ENCODE peak calls at places on chromosomes 2 and 18, in five cellular contexts. X is NCI-H1436, E is activated T-cell treated with anti-CD3 and anti-CD28 coated beads for 1 hour, N is GM12878, M is RPMI7951. L is an unnamed sample.

GRCh38 chr18:58697131-58697530 is 25.9 kb downstream of the MALT1 start:
- DNase-seq in N (no peak), E (no peak), M (no peak), X (no peak), L (no peak)

GRCh38 chr18:48573632-48574293 is 34.9 kb downstream of the CTIF start:
- DNase-seq in M (no peak), X (no peak), N (no peak), E (no peak), L (peak)

GRCh38 chr18:23191952-23192662 is 56.8 kb downstream of the CABLES1 start:
- DNase-seq in E (no peak), M (peak), X (no peak), N (no peak), L (no peak)

GRCh38 chr2:145692971-145693478 is 1173.1 kb upstream of the ZEB2 start:
- DNase-seq in E (no peak), N (peak), M (peak), X (no peak), L (no peak)

GRCh38 chr2:27370816-27371620 is 602 bp downstream of the SNX17 start:
- DNase-seq in M (peak), N (peak), E (no peak), X (peak), L (peak)

GRCh38 chr2:241389697-241390096 is 33.6 kb downstream of the FARP2 start:
- DNase-seq in E (no peak), N (no peak), M (no peak), X (no peak), L (no peak)

GRCh38 chr2:60531638-60532216 is 21.7 kb downstream of the BCL11A start:
- DNase-seq in M (no peak), N (no peak), E (no peak), X (no peak), L (peak)

GRCh38 chr2:168456526-168457176 is 579 bp downstream of the CERS6 start:
- DNase-seq in M (peak), N (no peak), X (peak), E (peak), L (peak)

GRCh38 chr18:57585846-57586242 is 658 bp downstream of the FECH start:
- DNase-seq in X (no peak), N (no peak), M (no peak), E (no peak), L (peak)

GRCh38 chr18:50790956-50791355 is 28.9 kb downstream of the MRO start:
- DNase-seq in N (no peak), M (no peak), E (no peak), X (no peak), L (no peak)

GRCh38 chr2:189402932-189403331 is 38.3 kb upstream of the WDR75 start:
- DNase-seq in M (peak), E (no peak), N (no peak), X (no peak), L (no peak)

GRCh38 chr2:88027709-88028389 is 11.5 kb upstream of the RNU2-63P start:
- DNase-seq in M (no peak), E (no peak), N (no peak), X (no peak), L (no peak)

GRCh38 chr2:164151518-164151917 is 415.7 kb upstream of the FIGN start:
- DNase-seq in M (peak), E (no peak), X (no peak), N (no peak), L (no peak)

GRCh38 chr2:100818606-100819364 is 1.2 kb upstream of the NPAS2 start:
- DNase-seq in X (no peak), E (peak), M (peak), N (no peak), L (peak)

GRCh38 chr2:181658444-181658843 is 1.5 kb upstream of the CERKL start:
- DNase-seq in E (no peak), M (no peak), X (peak), N (no peak), L (peak)

GRCh38 chr2:129396980-129397599 is 582.4 kb upstream of the RAB6C start:
- DNase-seq in N (peak), E (no peak), M (peak), X (no peak), L (peak)

GRCh38 chr2:186486651-186487647 is 889 bp downstream of the ZC3H15 start:
- DNase-seq in E (no peak), N (no peak), M (peak), X (no peak), L (no peak)

GRCh38 chr2:239399404-239399999 is 1.3 kb downstream of the HDAC4 start:
- DNase-seq in N (no peak), M (peak), E (peak), X (no peak), L (no peak)

GRCh38 chr18:35088931-35089330 is 47.7 kb downstream of the MAPRE2 start:
- DNase-seq in M (peak), E (no peak), X (no peak), N (no peak), L (no peak)